ENCODE peak calls at places on chromosomes 7 and 10, in five cellular contexts. O is SK-N-SH; G is CD8-positive, alpha-beta memory T cell; F is lung; Y is K562. Z is an unnamed sample.
A peak's percentile ranks its signal among the peaks of the same experiment; 100 is the strongest.

GRCh38 chr10:44902838-44903545 is 8.1 kb upstream of the TMEM72 start:
- DNase-seq in O (no peak), G (no peak), F (no peak), Y (no peak), Z (no peak)

GRCh38 chr10:30701471-30702173 is 72.1 kb upstream of the LYZL2 start:
- DNase-seq in O (peak; percentile 48), G (peak; percentile 45), F (no peak), Y (no peak), Z (no peak)

GRCh38 chr10:120940299-120940900 is 89.2 kb downstream of the WDR11 start:
- DNase-seq in O (no peak), G (no peak), F (no peak), Y (no peak), Z (no peak)

GRCh38 chr7:24836084-24836483 is 78.8 kb upstream of the GSDME start:
- DNase-seq in O (no peak), G (no peak), F (no peak), Y (no peak), Z (no peak)

GRCh38 chr10:7520496-7521485 is 110.0 kb upstream of the SFMBT2 start:
- DNase-seq in O (no peak), G (no peak), F (no peak), Y (no peak), Z (no peak)

GRCh38 chr7:156998988-156999610 is 11.4 kb downstream of the MNX1 start:
- DNase-seq in O (peak; percentile 46), G (no peak), F (no peak), Y (peak; percentile 47), Z (no peak)

GRCh38 chr7:49848211-49848841 is 74.9 kb downstream of the VWC2 start:
- DNase-seq in O (no peak), G (no peak), F (no peak), Y (no peak), Z (no peak)

GRCh38 chr7:44375236-44375699 is 49.9 kb upstream of the CAMK2B start:
- DNase-seq in O (peak; percentile 55), G (no peak), F (peak; percentile 28), Y (peak; percentile 47), Z (no peak)

GRCh38 chr10:1096287-1096889 is 40.2 kb downstream of the WDR37 start:
- DNase-seq in O (no peak), G (no peak), F (no peak), Y (no peak), Z (no peak)

GRCh38 chr7:133931053-133931452 is 196.1 kb upstream of the LRGUK start:
- DNase-seq in O (no peak), G (no peak), F (no peak), Y (no peak), Z (no peak)

GRCh38 chr10:95236068-95236903 is 42.2 kb downstream of the ACSM6 start:
- DNase-seq in O (no peak), G (no peak), F (no peak), Y (no peak), Z (no peak)

GRCh38 chr10:68333058-68333395 is 299 bp upstream of the PBLD start:
- DNase-seq in O (no peak), G (no peak), F (no peak), Y (no peak), Z (no peak)

GRCh38 chr10:98659951-98660350 is 213.2 kb upstream of the HPS1 start:
- DNase-seq in O (no peak), G (no peak), F (no peak), Y (no peak), Z (no peak)

GRCh38 chr10:103911021-103911459 is 6.9 kb downstream of the STN1 start:
- DNase-seq in O (no peak), G (peak; percentile 26), F (no peak), Y (no peak), Z (no peak)

GRCh38 chr7:139360210-139360947 is 685 bp downstream of the LUC7L2 start:
- DNase-seq in O (peak; percentile 97), G (peak; percentile 98), F (peak; percentile 97), Y (peak; percentile 100), Z (peak; percentile 98)

GRCh38 chr7:43824963-43825362 is 44.4 kb downstream of the MRPS24 start:
- DNase-seq in O (no peak), G (no peak), F (no peak), Y (no peak), Z (no peak)

GRCh38 chr10:99804471-99804870 is 22.0 kb downstream of the ABCC2 start:
- DNase-seq in O (no peak), G (no peak), F (no peak), Y (no peak), Z (no peak)

GRCh38 chr10:31590023-31590800 is 271.2 kb downstream of the ZEB1 start:
- DNase-seq in O (no peak), G (no peak), F (no peak), Y (no peak), Z (no peak)

GRCh38 chr10:110217609-110218008 is 10.2 kb downstream of the MXI1 start:
- DNase-seq in O (no peak), G (no peak), F (no peak), Y (no peak), Z (no peak)

GRCh38 chr7:122352454-122352853 is 47.9 kb upstream of the FEZF1 start:
- DNase-seq in O (no peak), G (no peak), F (no peak), Y (no peak), Z (no peak)

GRCh38 chr7:24739306-24739705 is 18.0 kb downstream of the GSDME start:
- DNase-seq in O (no peak), G (no peak), F (no peak), Y (no peak), Z (no peak)

GRCh38 chr10:13079776-13080050 is 20.2 kb upstream of the OPTN start:
- DNase-seq in O (no peak), G (no peak), F (no peak), Y (no peak), Z (no peak)

GRCh38 chr10:97321032-97321806 is 2.1 kb downstream of the FRAT1 start:
- DNase-seq in O (no peak), G (no peak), F (peak; percentile 31), Y (no peak), Z (no peak)

GRCh38 chr10:127034790-127035189 is 129.6 kb downstream of the DOCK1 start:
- DNase-seq in O (no peak), G (no peak), F (no peak), Y (no peak), Z (no peak)

DNA sequence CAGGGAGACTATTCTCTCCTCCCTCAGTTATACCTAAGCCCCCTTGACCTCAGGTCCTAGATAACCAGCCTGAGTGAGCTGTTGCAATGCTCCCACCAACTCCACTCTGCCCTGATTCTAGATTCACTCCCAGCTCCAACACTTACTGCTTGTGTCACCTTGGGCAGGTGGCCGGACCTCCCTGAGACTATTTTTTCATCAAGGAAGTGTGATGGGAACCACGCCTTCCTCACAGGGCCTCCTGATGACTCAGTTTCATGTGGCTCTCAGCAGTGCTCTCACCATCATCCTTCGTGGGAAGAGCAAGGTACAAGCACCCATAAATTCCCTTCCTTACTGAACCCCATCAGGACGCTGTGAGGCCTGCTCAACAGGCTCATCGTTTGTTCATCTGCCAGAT is 925.8 kb upstream of the ZNF722 start:
- DNase-seq in O (no peak), G (no peak), F (no peak), Y (no peak), Z (peak; percentile 43)
- H3K9me3 ChIP-seq in O (no peaks in the 10 kb centered on the region), G (no peaks in the 10 kb centered on the region), F (peaks cover 46% of the 10 kb centered on the region), Y (no peaks in the 10 kb centered on the region), Z (no peaks in the 10 kb centered on the region)

DNA sequence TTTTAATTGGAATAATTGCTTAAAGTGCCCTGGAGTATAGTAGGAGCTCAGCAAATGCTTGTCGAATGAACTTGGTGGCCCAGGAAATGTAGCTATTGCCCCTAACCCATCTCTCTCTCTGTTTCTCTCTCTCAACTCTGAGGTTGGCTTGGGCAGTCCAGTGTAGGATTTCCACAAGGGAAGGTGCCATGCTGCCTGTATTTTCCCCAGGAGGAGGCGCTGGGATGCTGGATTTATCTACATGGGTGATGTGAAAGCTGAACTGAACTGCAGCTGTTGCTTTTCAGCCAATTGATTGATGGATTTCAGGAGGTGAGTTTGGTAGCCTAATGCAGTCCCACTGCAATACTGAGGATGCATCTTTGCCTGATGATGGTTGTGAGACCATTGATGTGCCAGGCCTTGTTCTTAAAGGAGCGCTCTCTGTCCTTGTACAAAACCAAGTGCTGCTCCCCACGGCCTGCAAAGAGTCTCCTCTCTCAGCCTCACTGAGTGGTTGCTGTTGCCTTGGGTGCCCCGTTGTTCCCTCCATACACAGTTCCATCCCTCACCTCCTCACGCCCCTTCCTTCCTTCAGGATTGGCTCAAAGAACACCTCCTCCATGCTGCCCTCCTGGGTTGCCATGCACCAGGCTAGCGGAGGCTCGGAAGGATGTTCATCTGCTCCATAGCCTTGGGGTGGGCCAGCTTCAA is 200.6 kb downstream of the GLRX3 start:
- DNase-seq in O (peak; percentile 55), G (no peak), F (no peak), Y (no peak), Z (peak; percentile 18)
- H3K9me3 ChIP-seq in O (no peaks in the 10 kb centered on the region), G (no peaks in the 10 kb centered on the region), F (peaks cover 1% of the 10 kb centered on the region), Y (no peaks in the 10 kb centered on the region), Z (no peaks in the 10 kb centered on the region)

DNA sequence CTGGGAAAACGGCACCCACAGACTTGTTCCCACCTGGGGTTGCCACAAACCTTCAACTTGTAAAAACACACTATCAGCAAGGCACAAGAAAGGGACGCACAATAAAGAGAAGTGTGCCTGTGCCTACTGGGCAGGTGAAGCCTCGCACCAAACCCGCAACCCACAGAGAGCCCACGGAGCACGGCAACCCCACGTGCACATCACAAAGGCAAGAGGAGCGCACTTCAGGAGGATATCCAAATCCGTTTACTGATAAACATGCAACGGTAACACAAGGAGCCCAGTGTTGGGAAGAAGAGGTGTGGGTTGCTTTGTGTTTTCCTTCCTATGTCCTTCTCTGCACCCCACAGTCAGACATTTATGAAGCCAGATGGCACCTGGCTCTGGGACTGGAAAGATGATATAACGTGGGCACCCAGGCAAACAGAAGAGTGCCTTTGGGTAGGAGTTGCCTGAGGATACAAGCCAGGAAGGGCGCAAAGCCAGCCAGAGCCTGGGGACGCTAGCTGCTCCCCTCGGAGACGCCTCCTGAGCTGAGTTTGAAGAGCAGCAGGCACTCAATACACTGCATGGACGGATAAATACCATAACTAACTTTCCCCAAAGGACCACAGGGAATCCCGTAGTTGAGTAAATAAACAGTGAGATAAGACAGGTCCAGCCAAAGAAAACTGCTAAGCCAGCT is 41.6 kb downstream of the TCERG1L start:
- DNase-seq in O (peak; percentile 32), G (no peak), F (no peak), Y (no peak), Z (no peak)
- H3K9me3 ChIP-seq in O (no peaks in the 10 kb centered on the region), G (no peaks in the 10 kb centered on the region), F (peaks cover 3% of the 10 kb centered on the region), Y (no peaks in the 10 kb centered on the region), Z (no peaks in the 10 kb centered on the region)

GRCh38 chr10:88408111-88408510 is 175.0 kb downstream of the RNLS start:
- DNase-seq in O (no peak), G (no peak), F (no peak), Y (no peak), Z (no peak)

GRCh38 chr10:88401671-88402347 is 181.3 kb downstream of the RNLS start:
- DNase-seq in O (no peak), G (no peak), F (no peak), Y (no peak), Z (no peak)

GRCh38 chr10:88399240-88399639 is 183.9 kb downstream of the RNLS start:
- DNase-seq in O (no peak), G (no peak), F (no peak), Y (no peak), Z (no peak)

GRCh38 chr10:88409236-88409635 is 173.9 kb downstream of the RNLS start:
- DNase-seq in O (no peak), G (no peak), F (no peak), Y (no peak), Z (no peak)

DNA sequence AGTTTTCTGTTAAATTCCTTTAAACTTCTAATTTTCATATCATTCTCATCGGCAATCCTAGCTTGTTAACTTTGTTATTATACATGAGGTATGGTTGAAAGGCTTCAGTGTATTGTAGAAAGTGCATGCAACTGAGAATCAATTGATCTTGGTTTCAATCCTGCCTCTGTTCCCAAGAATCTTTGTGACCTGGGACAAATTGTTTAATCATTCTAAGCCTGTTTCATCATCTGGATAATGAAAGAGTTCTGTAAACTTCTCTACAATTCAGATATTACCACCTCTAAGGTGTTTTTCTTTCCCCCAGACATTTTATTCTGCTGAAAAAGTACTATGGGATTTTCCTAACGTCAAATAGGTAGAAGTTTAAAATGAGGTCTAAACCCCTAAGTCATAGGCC is 179.0 kb downstream of the RNLS start:
- DNase-seq in O (no peak), G (no peak), F (no peak), Y (no peak), Z (no peak)
- H3K9me3 ChIP-seq in O (peaks cover 7% of the 10 kb centered on the region), G (no peaks in the 10 kb centered on the region), F (no peaks in the 10 kb centered on the region), Y (no peaks in the 10 kb centered on the region), Z (no peaks in the 10 kb centered on the region)

Z was measured in right atrium auricular region.